ENCODE peak calls at places on chromosomes 3 and 15, in seven cellular contexts. J, N, A, M, U, G and L are unnamed samples.

GRCh38 chr15:50107591-50108408 is 11.2 kb downstream of the ATP8B4 start:
- DNase-seq in J (no peak), N (no peak), A (no peak), M (no peak), U (no peak), G (no peak), L (no peak)

GRCh38 chr15:47813985-47814384 is 96.7 kb downstream of the SEMA6D start:
- DNase-seq in J (no peak), N (peak; percentile 13), A (no peak), M (no peak), U (no peak), G (no peak), L (no peak)

GRCh38 chr3:13484861-13485590 is 4.9 kb downstream of the HDAC11 start:
- DNase-seq in J (no peak), N (peak; percentile 60), A (no peak), M (no peak), U (peak; percentile 39), G (peak; percentile 79), L (peak; percentile 43)

GRCh38 chr3:152317956-152318355 is 49.2 kb downstream of the MBNL1 start:
- DNase-seq in J (no peak), N (no peak), A (no peak), M (no peak), U (no peak), G (peak; percentile 10), L (peak; percentile 64)

GRCh38 chr15:62089616-62090015 is 22.8 kb downstream of the C2CD4A start:
- DNase-seq in J (no peak), N (peak; percentile 83), A (no peak), M (no peak), U (no peak), G (no peak), L (no peak)

GRCh38 chr15:40952901-40953712 is at the start of gene CHAC1:
- DNase-seq in J (peak; percentile 89), N (peak; percentile 89), A (peak; percentile 89), M (peak; percentile 75), U (peak; percentile 84), G (peak; percentile 98), L (peak; percentile 98)

GRCh38 chr15:33021806-33022389 is 172.6 kb downstream of the FMN1 start:
- DNase-seq in J (peak; percentile 35), N (peak; percentile 32), A (no peak), M (no peak), U (no peak), G (peak; percentile 52), L (peak; percentile 54)

GRCh38 chr3:60992395-60992794 is 258.9 kb downstream of the FHIT start:
- DNase-seq in J (no peak), N (no peak), A (no peak), M (no peak), U (peak; percentile 14), G (no peak), L (no peak)

GRCh38 chr15:60179786-60180391 is 175.8 kb downstream of the FOXB1 start:
- DNase-seq in J (peak; percentile 18), N (peak; percentile 50), A (peak; percentile 30), M (no peak), U (no peak), G (peak; percentile 30), L (peak; percentile 44)

GRCh38 chr3:66297917-66298316 is 77.1 kb downstream of the SLC25A26 start:
- DNase-seq in J (no peak), N (no peak), A (no peak), M (no peak), U (no peak), G (no peak), L (no peak)

GRCh38 chr15:82851331-82851850 is 42.0 kb downstream of the WHAMM start:
- DNase-seq in J (no peak), N (no peak), A (no peak), M (no peak), U (no peak), G (no peak), L (no peak)